ENCODE peak calls at places on chromosomes 5 and 9, in six cellular contexts. O is K562, I is HepG2, J is HCT116, P is GM12878, R is H1. Z is an unnamed sample.

GRCh38 chr5:56837956-56838355 is 22.6 kb downstream of the MAP3K1 start:
- DNase-seq in R (no peak), O (no peak), J (no peak), P (no peak), I (no peak), Z (no peak)

GRCh38 chr5:63128018-63128417 is 549.4 kb downstream of the LRRC70 start:
- DNase-seq in I (no peak), R (no peak), J (no peak), O (no peak), P (no peak), Z (no peak)

GRCh38 chr9:120393386-120394057 is 186.4 kb downstream of the CDK5RAP2 start:
- DNase-seq in J (no peak), O (no peak), R (no peak), I (no peak), P (no peak), Z (no peak)

GRCh38 chr5:43602456-43602817 is 543 bp upstream of the NNT start:
- DNase-seq in O (peak; percentile 55), P (no peak), J (no peak), R (no peak), I (peak; percentile 30), Z (no peak)

GRCh38 chr5:24208540-24209141 is 436.1 kb downstream of the CDH10 start:
- DNase-seq in J (no peak), P (no peak), I (no peak), R (peak; percentile 51), O (no peak), Z (peak; percentile 38)

GRCh38 chr9:35645736-35646582 is 4.8 kb downstream of the SIT1 start:
- DNase-seq in O (peak; percentile 27), P (no peak), J (peak; percentile 22), I (peak; percentile 32), R (peak; percentile 79), Z (peak; percentile 55)

GRCh38 chr5:169701910-169702451 is 64.9 kb downstream of the DOCK2 start:
- DNase-seq in R (no peak), O (peak; percentile 25), J (no peak), I (no peak), P (no peak), Z (no peak)

GRCh38 chr9:16824545-16825041 is 45.9 kb downstream of the BNC2 start:
- DNase-seq in J (no peak), P (no peak), I (no peak), O (no peak), R (no peak), Z (no peak)

GRCh38 chr5:150516011-150516410 is 8.1 kb downstream of the NDST1 start:
- DNase-seq in I (peak; percentile 25), O (peak; percentile 77), J (no peak), P (no peak), R (no peak), Z (no peak)

GRCh38 chr5:171702391-171702790 is 83.2 kb upstream of the SMIM23 start:
- DNase-seq in R (no peak), O (no peak), J (no peak), P (no peak), I (no peak), Z (no peak)

GRCh38 chr9:71847892-71848291 is 63.1 kb downstream of the ABHD17B start:
- DNase-seq in O (no peak), R (no peak), J (no peak), P (no peak), I (no peak), Z (no peak)

GRCh38 chr9:136225366-136225747 is 20.3 kb downstream of the QSOX2 start:
- DNase-seq in I (no peak), P (peak; percentile 32), R (no peak), J (no peak), O (no peak), Z (no peak)

GRCh38 chr5:57316798-57317327 is 143.0 kb downstream of the GPBP1 start:
- DNase-seq in O (no peak), J (no peak), P (no peak), R (no peak), I (no peak), Z (no peak)

GRCh38 chr5:151751091-151751490 is 7.3 kb downstream of the ATOX1 start:
- DNase-seq in R (no peak), P (no peak), I (no peak), J (no peak), O (no peak), Z (no peak)

GRCh38 chr9:24342457-24342856 is 203.2 kb downstream of the IZUMO3 start:
- DNase-seq in P (no peak), R (no peak), I (no peak), J (no peak), O (no peak), Z (no peak)

DNA sequence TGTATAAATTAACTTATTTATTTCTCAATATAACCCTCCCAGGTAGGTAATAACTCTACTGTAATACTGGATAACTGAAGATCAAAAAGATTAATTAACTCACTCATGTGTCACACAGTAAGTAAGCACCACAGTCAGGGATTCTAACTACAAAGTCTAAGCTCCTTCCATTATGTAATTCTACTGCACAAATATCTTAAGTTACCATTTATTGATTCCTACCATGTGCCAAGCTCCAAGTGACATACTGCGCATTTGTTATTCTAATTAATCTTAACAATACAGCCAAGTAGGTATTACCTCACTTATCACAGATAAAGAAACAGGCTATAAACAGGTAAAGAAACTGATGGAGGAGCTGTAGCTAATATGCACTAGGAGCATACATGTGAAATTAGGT is 58.3 kb downstream of the RANBP6 start:
- DNase-seq in I (no peak), R (no peak), J (no peak), O (no peak), P (no peak), Z (no peak)
- TF ChIP-seq ZNF274 in I (no peak), R (no peak), J (no peak), O (no peak), P (no peak), Z (no peak)

GRCh38 chr5:14729448-14730385 is 65.2 kb downstream of the OTULIN start:
- DNase-seq in J (no peak), R (no peak), P (no peak), O (no peak), I (no peak), Z (no peak)

GRCh38 chr5:14726066-14726838 is 61.7 kb downstream of the OTULIN start:
- DNase-seq in R (no peak), P (no peak), J (no peak), I (no peak), O (no peak), Z (no peak)

GRCh38 chr5:14724633-14725032 is 60.1 kb downstream of the OTULIN start:
- DNase-seq in O (no peak), R (no peak), J (no peak), P (no peak), I (no peak), Z (no peak)

GRCh38 chr5:14728109-14728938 is 63.8 kb downstream of the OTULIN start:
- DNase-seq in O (no peak), R (peak; percentile 85), I (peak; percentile 98), J (no peak), P (no peak), Z (peak; percentile 88)

GRCh38 chr5:14727428-14727865 is 62.9 kb downstream of the OTULIN start:
- DNase-seq in I (peak; percentile 84), R (peak; percentile 89), J (peak; percentile 54), O (peak; percentile 72), P (no peak), Z (peak; percentile 72)
- H3K4me1 ChIP-seq in I (peaks cover 28% of the 10 kb centered on the region), R (peaks cover 19% of the 10 kb centered on the region), J (peaks cover 10% of the 10 kb centered on the region), O (peaks cover 5% of the 10 kb centered on the region), P (no peaks in the 10 kb centered on the region), Z (peaks cover 12% of the 10 kb centered on the region)

GRCh38 chr5:82584631-82585030 is 306.5 kb upstream of the RPS23 start:
- DNase-seq in J (no peak), P (no peak), O (no peak), R (no peak), I (peak; percentile 14), Z (no peak)
- TF ChIP-seq ZNF274 in J (no peak), P (no peak), O (no peak), R (no peak), I (no peak), Z (no peak)

GRCh38 chr5:135108992-135109391 is 75.0 kb upstream of the PITX1 start:
- DNase-seq in I (no peak), P (no peak), J (no peak), R (no peak), O (no peak), Z (no peak)

GRCh38 chr5:135108569-135108968 is 74.5 kb upstream of the PITX1 start:
- DNase-seq in J (no peak), O (no peak), R (no peak), P (no peak), I (no peak), Z (no peak)

GRCh38 chr5:135112008-135112670 is 78.1 kb upstream of the PITX1 start:
- DNase-seq in P (no peak), J (no peak), O (no peak), R (no peak), I (no peak), Z (no peak)

GRCh38 chr5:135113323-135113722 is 79.3 kb upstream of the PITX1 start:
- DNase-seq in O (no peak), R (no peak), P (no peak), I (no peak), J (no peak), Z (no peak)

DNA sequence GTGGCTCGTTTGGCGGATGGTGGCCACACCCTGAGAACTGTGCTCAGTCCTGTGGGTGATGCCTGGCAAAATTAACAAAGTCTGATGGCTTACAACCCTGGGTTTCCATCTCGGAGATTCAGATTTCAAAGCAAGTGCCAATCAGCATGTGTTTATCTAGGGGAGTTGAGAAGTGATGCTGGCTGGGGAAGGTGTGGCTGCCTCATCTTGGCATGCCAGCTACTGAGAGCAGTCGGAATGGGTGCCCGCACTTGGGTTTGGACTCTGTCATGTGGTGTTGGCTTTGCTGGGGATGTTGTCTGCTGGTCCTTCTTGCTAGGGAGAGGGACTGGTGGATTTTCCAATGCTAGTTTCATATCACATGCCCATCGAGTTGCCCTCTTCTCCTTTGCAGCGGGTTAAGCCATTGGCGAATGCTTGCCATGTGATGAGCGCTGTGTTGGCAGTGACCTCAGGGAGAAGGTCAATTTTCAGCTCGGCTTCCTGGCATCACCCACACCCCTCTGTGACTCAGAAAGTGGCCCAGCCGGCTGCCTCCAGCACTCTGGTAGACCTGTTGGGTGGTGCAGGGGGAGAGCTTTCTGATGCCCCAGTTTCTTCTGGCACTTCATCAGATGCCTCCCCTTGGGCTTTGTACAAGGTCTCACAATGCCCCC is 77.0 kb upstream of the PITX1 start:
- DNase-seq in P (no peak), J (no peak), O (no peak), R (no peak), I (no peak), Z (no peak)
- H3K4me1 ChIP-seq in P (no peaks in the 10 kb centered on the region), J (peaks cover 15% of the 10 kb centered on the region), O (peaks cover 4% of the 10 kb centered on the region), R (no peaks in the 10 kb centered on the region), I (peaks cover 16% of the 10 kb centered on the region), Z (peaks cover 6% of the 10 kb centered on the region)

DNA sequence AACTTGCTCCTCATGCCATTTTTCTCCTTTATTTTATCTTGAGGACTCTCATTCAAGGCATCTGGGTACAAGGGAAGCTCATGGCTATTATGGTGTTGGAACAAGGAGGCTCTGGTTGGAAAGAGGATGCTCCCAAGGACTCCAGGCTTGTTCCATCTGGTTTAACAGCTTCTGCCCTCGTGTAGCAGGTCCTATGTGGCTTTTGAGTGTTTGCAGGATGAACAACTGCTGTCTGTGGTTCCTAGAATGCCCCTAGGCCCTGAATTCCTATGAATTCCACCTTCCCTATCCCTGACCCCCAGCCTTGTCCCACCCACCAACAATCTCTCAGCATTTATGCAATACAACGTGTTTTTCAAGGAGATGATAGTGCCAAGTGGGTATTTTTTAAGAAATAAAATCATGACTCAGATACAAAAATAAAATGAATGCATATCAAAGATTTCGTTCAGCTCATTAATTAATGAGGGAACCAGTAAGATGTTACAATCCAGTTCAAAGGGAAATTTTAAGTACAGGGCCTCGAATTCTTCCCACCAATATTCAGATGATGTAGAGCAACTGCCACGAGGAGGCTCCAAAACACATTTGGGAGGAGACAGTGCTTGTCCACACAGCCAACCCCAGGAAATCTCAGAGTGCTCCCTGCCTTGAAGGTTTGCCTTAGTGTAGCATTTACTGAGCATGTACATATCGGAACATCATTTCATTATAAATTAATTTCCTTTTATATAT is 182.0 kb downstream of the MUSK start:
- DNase-seq in I (no peak), P (no peak), O (no peak), R (no peak), J (no peak), Z (no peak)
- TF ChIP-seq ZNF274 in I (no peak), P (no peak), O (no peak), R (no peak), J (no peak), Z (no peak)